ENCODE peak calls at places on chromosomes 6 and 20, in seven cellular contexts. N, Q, A, Z, P, S and K are unnamed samples.
A peak's percentile ranks its signal among the peaks of the same experiment; 100 is the strongest.

GRCh38 chr6:46016063-46016608 is 476 bp upstream of the CLIC5 start:
- DNase-seq in N (no peak), Z (no peak), P (no peak), S (no peak), Q (no peak), A (no peak), K (no peak)

GRCh38 chr6:40918035-40918651 is 120.9 kb downstream of the UNC5CL start:
- DNase-seq in P (no peak), A (no peak), Q (no peak), Z (no peak), N (no peak), S (no peak), K (no peak)

GRCh38 chr20:46934746-46935283 is 40.2 kb downstream of the EYA2 start:
- DNase-seq in A (no peak), Q (no peak), Z (no peak), P (no peak), N (no peak), S (no peak), K (no peak)

GRCh38 chr6:28606424-28607391 is 81.0 kb downstream of the GPX5 start:
- DNase-seq in S (peak; percentile 95), A (no peak), N (no peak), Z (no peak), P (peak; percentile 38), Q (no peak), K (no peak)

GRCh38 chr6:55953384-55953783 is 78.0 kb upstream of the BMP5 start:
- DNase-seq in N (no peak), Q (no peak), Z (no peak), P (no peak), S (peak; percentile 60), A (no peak), K (no peak)

GRCh38 chr6:11778648-11779307 is at the start of gene ADTRP:
- DNase-seq in A (no peak), S (no peak), Q (peak; percentile 69), N (peak; percentile 16), Z (no peak), P (no peak), K (no peak)

GRCh38 chr6:159532155-159532554 is 160.9 kb downstream of the SOD2 start:
- DNase-seq in N (no peak), Z (no peak), Q (no peak), S (no peak), P (no peak), A (no peak), K (no peak)

GRCh38 chr6:63389191-63389844 is 69.5 kb upstream of the LGSN start:
- DNase-seq in S (no peak), Q (no peak), P (no peak), A (no peak), Z (no peak), N (no peak), K (no peak)

GRCh38 chr6:126035764-126036163 is 49.4 kb downstream of the TRMT11 start:
- DNase-seq in N (no peak), Q (no peak), Z (no peak), S (no peak), A (no peak), P (no peak), K (no peak)

GRCh38 chr6:43211960-43212359 is 17.3 kb downstream of the DNPH1 start:
- DNase-seq in Z (peak; percentile 2), Q (no peak), A (no peak), N (no peak), P (no peak), S (no peak), K (no peak)

DNA sequence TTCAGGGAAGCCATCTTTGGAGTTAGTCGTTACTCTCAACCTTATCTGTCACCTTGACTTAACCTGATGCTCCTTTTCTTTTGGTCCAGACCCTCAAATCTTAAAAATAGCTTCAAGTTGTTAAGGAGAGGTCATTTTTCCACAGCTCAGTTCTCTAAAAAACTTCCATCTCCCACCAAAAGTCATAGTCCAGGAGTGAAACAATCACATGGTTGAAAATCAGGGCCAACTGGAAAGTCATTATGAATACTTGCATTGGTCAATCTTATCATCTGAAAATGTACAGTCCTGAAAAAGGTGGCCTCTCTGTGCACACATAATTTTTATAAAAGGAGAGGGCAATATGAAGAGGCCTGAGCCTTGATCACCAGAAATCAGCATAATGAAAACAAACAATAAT is 195.7 kb downstream of the BCAS1 start:
- DNase-seq in Z (no peak), S (no peak), N (no peak), Q (no peak), A (no peak), P (no peak), K (no peak)
- H3K4me1 ChIP-seq in Z (peaks cover 10% of the 10 kb centered on the region), S (peaks cover 33% of the 10 kb centered on the region), N (peaks cover 3% of the 10 kb centered on the region), Q (peaks cover 17% of the 10 kb centered on the region), A (peaks cover 53% of the 10 kb centered on the region), P (peaks cover 37% of the 10 kb centered on the region), K (peaks cover 24% of the 10 kb centered on the region)

GRCh38 chr6:32852018-32852843 is 1.3 kb downstream of the TAP1 start:
- DNase-seq in S (no peak), P (no peak), Q (no peak), N (peak; percentile 52), A (peak; percentile 52), Z (peak; percentile 74), K (no peak)
- H3K27me3 ChIP-seq in S (peaks cover 27% of the 10 kb centered on the region), P (no peaks in the 10 kb centered on the region), Q (no peaks in the 10 kb centered on the region), N (no peaks in the 10 kb centered on the region), A (no peaks in the 10 kb centered on the region), Z (no peaks in the 10 kb centered on the region), K (no peaks in the 10 kb centered on the region)

DNA sequence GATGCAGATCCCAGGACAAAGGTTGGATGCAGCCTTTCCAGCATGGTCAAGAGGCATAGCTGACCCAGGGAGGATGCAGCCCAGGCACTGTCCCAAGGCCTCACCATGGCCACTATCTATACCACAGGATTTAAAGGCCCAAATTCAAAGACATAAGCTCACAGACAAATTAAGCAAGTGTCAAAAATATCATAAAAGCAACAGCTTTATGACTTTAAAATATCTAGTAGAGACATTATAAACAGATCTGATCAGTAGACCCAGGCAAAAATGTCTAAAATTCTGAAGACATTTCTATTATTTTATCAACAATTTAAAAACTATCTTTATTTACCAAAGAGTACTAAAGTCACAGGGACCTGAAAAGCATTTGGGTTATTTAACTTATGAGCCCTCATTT is 373.5 kb downstream of the CDC5L start:
- DNase-seq in Q (no peak), S (no peak), N (no peak), Z (no peak), P (no peak), A (no peak), K (no peak)
- H3K9me3 ChIP-seq in Q (peaks cover 25% of the 10 kb centered on the region), S (peaks cover 9% of the 10 kb centered on the region), N (peaks cover 5% of the 10 kb centered on the region), Z (peaks cover 3% of the 10 kb centered on the region), P (no peaks in the 10 kb centered on the region), A (peaks cover 9% of the 10 kb centered on the region), K (peaks cover 9% of the 10 kb centered on the region)

DNA sequence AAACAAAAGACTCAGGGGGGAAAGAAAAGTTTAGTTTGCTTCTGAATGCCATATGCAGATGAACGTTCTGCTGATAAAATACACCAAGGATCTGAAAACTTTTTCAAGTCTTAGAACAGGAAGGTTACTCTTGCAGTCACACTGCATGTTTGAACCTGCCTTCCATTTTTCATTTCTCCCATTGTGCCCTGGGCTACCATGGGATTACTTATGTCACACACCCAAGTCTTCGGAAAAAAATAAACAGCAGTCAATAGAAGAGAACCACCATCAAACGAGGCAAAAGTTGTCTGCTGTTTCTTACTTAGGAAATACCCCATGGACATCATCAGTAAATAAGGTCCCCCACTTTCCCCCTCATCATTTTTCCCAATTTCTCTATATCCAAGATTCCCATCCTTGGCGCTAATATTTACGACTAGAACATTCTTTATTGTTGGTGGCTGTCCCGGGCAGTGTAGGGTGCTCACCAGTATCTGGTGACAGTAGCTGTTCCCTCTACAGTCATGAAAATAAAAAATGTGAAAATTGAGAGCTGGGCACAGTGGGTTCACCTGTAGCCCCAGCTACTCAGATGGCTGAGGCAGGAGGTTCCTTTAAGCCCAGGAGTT is 202.5 kb downstream of the BCAS1 start:
- DNase-seq in A (no peak), S (no peak), Q (no peak), P (no peak), Z (no peak), N (no peak), K (no peak)
- H3K4me1 ChIP-seq in A (peaks cover 74% of the 10 kb centered on the region), S (peaks cover 73% of the 10 kb centered on the region), Q (peaks cover 44% of the 10 kb centered on the region), P (peaks cover 53% of the 10 kb centered on the region), Z (peaks cover 27% of the 10 kb centered on the region), N (peaks cover 22% of the 10 kb centered on the region), K (peaks cover 68% of the 10 kb centered on the region)

GRCh38 chr20:58554541-58554940 is 39.3 kb upstream of the APCDD1L start:
- DNase-seq in A (no peak), S (no peak), P (no peak), N (no peak), Q (no peak), Z (peak; percentile 50), K (peak; percentile 61)

GRCh38 chr20:58553841-58554240 is 38.6 kb upstream of the APCDD1L start:
- DNase-seq in Q (no peak), N (no peak), A (no peak), P (no peak), Z (peak; percentile 61), S (no peak), K (peak; percentile 58)

GRCh38 chr20:58556961-58557360 is 41.8 kb upstream of the APCDD1L start:
- DNase-seq in Q (no peak), S (no peak), Z (no peak), A (no peak), P (no peak), N (no peak), K (no peak)

GRCh38 chr20:58553166-58553696 is 38.0 kb upstream of the APCDD1L start:
- DNase-seq in P (no peak), Z (peak; percentile 47), S (no peak), A (no peak), N (no peak), Q (no peak), K (peak; percentile 46)

DNA sequence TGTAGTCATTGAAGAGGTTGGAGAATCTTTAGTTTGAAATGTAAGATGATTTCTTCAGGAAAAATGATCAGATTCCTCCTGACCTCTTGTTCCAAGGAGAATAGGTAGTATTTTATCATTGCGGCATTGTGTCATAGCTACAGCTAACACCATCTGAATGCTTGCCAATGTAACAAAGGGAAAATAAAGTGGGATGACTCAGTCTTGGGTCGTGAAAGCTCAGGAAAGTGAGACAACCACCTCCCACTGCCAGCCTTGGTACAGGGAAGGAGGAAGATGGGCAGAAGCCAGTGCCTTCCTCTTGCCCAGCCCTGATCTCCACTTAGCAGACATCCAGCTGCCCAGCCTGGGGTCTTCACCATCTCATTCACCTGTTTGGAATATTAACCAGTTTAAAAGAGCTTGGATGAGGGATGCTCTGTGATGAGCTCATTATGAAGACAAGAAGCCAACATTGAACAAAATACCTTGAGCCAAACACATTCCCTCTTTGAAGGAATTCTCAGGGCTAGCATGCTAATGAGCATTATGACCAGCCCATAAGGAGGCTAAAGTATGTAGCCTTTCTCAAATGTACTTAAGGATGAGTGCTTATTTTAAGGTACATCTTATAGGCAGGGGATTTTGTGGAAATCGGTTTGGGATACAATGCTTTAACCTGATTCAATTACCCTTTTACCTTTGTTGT is 40.0 kb upstream of the APCDD1L start:
- DNase-seq in A (no peak), Q (no peak), N (no peak), S (no peak), Z (peak; percentile 27), P (no peak), K (peak; percentile 81)
- H3K27me3 ChIP-seq in A (no peaks in the 10 kb centered on the region), Q (no peaks in the 10 kb centered on the region), N (peaks cover 7% of the 10 kb centered on the region), S (no peaks in the 10 kb centered on the region), Z (no peaks in the 10 kb centered on the region), P (no peaks in the 10 kb centered on the region), K (no peaks in the 10 kb centered on the region)

GRCh38 chr20:30937790-30938189 is 319.7 kb upstream of the DEFB115 start:
- DNase-seq in P (no peak), S (no peak), Z (no peak), Q (no peak), A (no peak), N (no peak), K (no peak)
- H3K9me3 ChIP-seq in P (no peaks in the 10 kb centered on the region), S (peaks cover 8% of the 10 kb centered on the region), Z (peaks cover 3% of the 10 kb centered on the region), Q (peaks cover 19% of the 10 kb centered on the region), A (no peaks in the 10 kb centered on the region), N (peaks cover 5% of the 10 kb centered on the region), K (no peaks in the 10 kb centered on the region)